ENCODE peak calls at places on chromosomes 7 and 10, in ten cellular contexts. One of them, this sample, is unnamed.
A peak's percentile ranks its signal among the peaks of the same experiment; 100 is the strongest.

GRCh38 chr10:44325157-44325556 is 59.7 kb downstream of the CXCL12 start:
- DNase-seq in heart right ventricle: no peak
- DNase-seq in upper lobe of right lung: no peak
- DNase-seq in mammary epithelial cell: no peak
- DNase-seq in ascending aorta: no peak
- DNase-seq in esophagus muscularis mucosa: no peak
- DNase-seq in hepatocyte: peak; percentile 80
- DNase-seq in lung: peak; percentile 48
- DNase-seq in CD8-positive, alpha-beta T cell: no peak
- DNase-seq in astrocyte: no peak
- DNase-seq in this sample: no peak

GRCh38 chr7:54963155-54963554 is 55.7 kb upstream of the EGFR start:
- DNase-seq in heart right ventricle: no peak
- DNase-seq in upper lobe of right lung: no peak
- DNase-seq in mammary epithelial cell: no peak
- DNase-seq in ascending aorta: no peak
- DNase-seq in esophagus muscularis mucosa: no peak
- DNase-seq in hepatocyte: no peak
- DNase-seq in lung: no peak
- DNase-seq in CD8-positive, alpha-beta T cell: no peak
- DNase-seq in astrocyte: no peak
- DNase-seq in this sample: no peak

GRCh38 chr10:61897671-61898434 is 3.6 kb upstream of the ARID5B start:
- DNase-seq in heart right ventricle: peak; percentile 38
- DNase-seq in upper lobe of right lung: no peak
- DNase-seq in mammary epithelial cell: no peak
- DNase-seq in ascending aorta: peak; percentile 70
- DNase-seq in esophagus muscularis mucosa: no peak
- DNase-seq in hepatocyte: peak; percentile 73
- DNase-seq in lung: peak; percentile 35
- DNase-seq in CD8-positive, alpha-beta T cell: no peak
- DNase-seq in astrocyte: peak; percentile 63
- DNase-seq in this sample: peak; percentile 75

GRCh38 chr7:8136331-8136730 is 125.6 kb downstream of the ICA1 start:
- DNase-seq in heart right ventricle: no peak
- DNase-seq in upper lobe of right lung: no peak
- DNase-seq in mammary epithelial cell: no peak
- DNase-seq in ascending aorta: no peak
- DNase-seq in esophagus muscularis mucosa: no peak
- DNase-seq in hepatocyte: no peak
- DNase-seq in lung: no peak
- DNase-seq in CD8-positive, alpha-beta T cell: no peak
- DNase-seq in astrocyte: no peak
- DNase-seq in this sample: no peak

GRCh38 chr7:32163141-32163806 is 93.1 kb upstream of the PDE1C start:
- DNase-seq in heart right ventricle: peak; percentile 77
- DNase-seq in upper lobe of right lung: no peak
- DNase-seq in mammary epithelial cell: peak; percentile 90
- DNase-seq in ascending aorta: peak; percentile 80
- DNase-seq in esophagus muscularis mucosa: no peak
- DNase-seq in hepatocyte: no peak
- DNase-seq in lung: peak; percentile 49
- DNase-seq in CD8-positive, alpha-beta T cell: no peak
- DNase-seq in astrocyte: peak; percentile 96
- DNase-seq in this sample: peak; percentile 77

GRCh38 chr7:130733866-130734524 is at the start of gene KLF14:
- DNase-seq in heart right ventricle: no peak
- DNase-seq in upper lobe of right lung: peak; percentile 64
- DNase-seq in mammary epithelial cell: peak; percentile 19
- DNase-seq in ascending aorta: no peak
- DNase-seq in esophagus muscularis mucosa: no peak
- DNase-seq in hepatocyte: peak; percentile 35
- DNase-seq in lung: no peak
- DNase-seq in CD8-positive, alpha-beta T cell: no peak
- DNase-seq in astrocyte: no peak
- DNase-seq in this sample: peak; percentile 11

GRCh38 chr10:59362184-59362966 is at the start of gene FAM13C:
- DNase-seq in heart right ventricle: peak; percentile 64
- DNase-seq in upper lobe of right lung: peak; percentile 85
- DNase-seq in mammary epithelial cell: peak; percentile 54
- DNase-seq in ascending aorta: peak; percentile 79
- DNase-seq in esophagus muscularis mucosa: peak; percentile 93
- DNase-seq in hepatocyte: peak; percentile 82
- DNase-seq in lung: peak; percentile 62
- DNase-seq in CD8-positive, alpha-beta T cell: no peak
- DNase-seq in astrocyte: peak; percentile 47
- DNase-seq in this sample: peak; percentile 61

GRCh38 chr7:33590902-33591301 is 314.4 kb upstream of the BMPER start:
- DNase-seq in heart right ventricle: no peak
- DNase-seq in upper lobe of right lung: no peak
- DNase-seq in mammary epithelial cell: peak; percentile 16
- DNase-seq in ascending aorta: no peak
- DNase-seq in esophagus muscularis mucosa: no peak
- DNase-seq in hepatocyte: no peak
- DNase-seq in lung: no peak
- DNase-seq in CD8-positive, alpha-beta T cell: no peak
- DNase-seq in astrocyte: peak; percentile 14
- DNase-seq in this sample: peak; percentile 43

GRCh38 chr7:77461842-77462241 is 45.7 kb upstream of the GSAP start:
- DNase-seq in heart right ventricle: no peak
- DNase-seq in upper lobe of right lung: no peak
- DNase-seq in mammary epithelial cell: no peak
- DNase-seq in ascending aorta: no peak
- DNase-seq in esophagus muscularis mucosa: no peak
- DNase-seq in hepatocyte: no peak
- DNase-seq in lung: no peak
- DNase-seq in CD8-positive, alpha-beta T cell: no peak
- DNase-seq in astrocyte: no peak
- DNase-seq in this sample: no peak

GRCh38 chr7:93092757-93093370 is 24.9 kb downstream of the SAMD9 start:
- DNase-seq in heart right ventricle: no peak
- DNase-seq in upper lobe of right lung: no peak
- DNase-seq in mammary epithelial cell: peak; percentile 38
- DNase-seq in ascending aorta: no peak
- DNase-seq in esophagus muscularis mucosa: no peak
- DNase-seq in hepatocyte: no peak
- DNase-seq in lung: no peak
- DNase-seq in CD8-positive, alpha-beta T cell: no peak
- DNase-seq in astrocyte: peak; percentile 33
- DNase-seq in this sample: peak; percentile 82

GRCh38 chr7:68364871-68365625 is 1233.2 kb upstream of the AUTS2 start:
- DNase-seq in heart right ventricle: no peak
- DNase-seq in upper lobe of right lung: no peak
- DNase-seq in mammary epithelial cell: no peak
- DNase-seq in ascending aorta: no peak
- DNase-seq in esophagus muscularis mucosa: no peak
- DNase-seq in hepatocyte: no peak
- DNase-seq in lung: no peak
- DNase-seq in CD8-positive, alpha-beta T cell: no peak
- DNase-seq in astrocyte: peak; percentile 3
- DNase-seq in this sample: no peak

GRCh38 chr10:124090630-124091209 is 2.7 kb downstream of the CHST15 start:
- DNase-seq in heart right ventricle: no peak
- DNase-seq in upper lobe of right lung: peak; percentile 78
- DNase-seq in mammary epithelial cell: peak; percentile 44
- DNase-seq in ascending aorta: no peak
- DNase-seq in esophagus muscularis mucosa: no peak
- DNase-seq in hepatocyte: no peak
- DNase-seq in lung: peak; percentile 64
- DNase-seq in CD8-positive, alpha-beta T cell: no peak
- DNase-seq in astrocyte: no peak
- DNase-seq in this sample: no peak
- H3K4me3 ChIP-seq in heart right ventricle: peak overlapping the region; percentile 81
- H3K4me3 ChIP-seq in upper lobe of right lung: peak overlapping the region; percentile 69
- H3K4me3 ChIP-seq in mammary epithelial cell: no peak overlapping the region
- H3K4me3 ChIP-seq in ascending aorta: no peak overlapping the region
- H3K4me3 ChIP-seq in esophagus muscularis mucosa: peak overlapping the region; percentile 84
- H3K4me3 ChIP-seq in hepatocyte: no peak overlapping the region
- H3K4me3 ChIP-seq in lung: no peak overlapping the region
- H3K4me3 ChIP-seq in CD8-positive, alpha-beta T cell: no peak overlapping the region
- H3K4me3 ChIP-seq in astrocyte: no peak overlapping the region
- H3K4me3 ChIP-seq in this sample: no peak overlapping the region

GRCh38 chr10:99659031-99659867 is at the start of gene ENTPD7:
- DNase-seq in heart right ventricle: peak; percentile 94
- DNase-seq in upper lobe of right lung: peak; percentile 98
- DNase-seq in mammary epithelial cell: peak; percentile 98
- DNase-seq in ascending aorta: peak; percentile 95
- DNase-seq in esophagus muscularis mucosa: peak; percentile 98
- DNase-seq in hepatocyte: peak; percentile 98
- DNase-seq in lung: peak; percentile 96
- DNase-seq in CD8-positive, alpha-beta T cell: peak; percentile 70
- DNase-seq in astrocyte: peak; percentile 92
- DNase-seq in this sample: peak; percentile 97
- TF ChIP-seq CTCF in heart right ventricle: peak; percentile 52
- TF ChIP-seq CTCF in upper lobe of right lung: peak; percentile 38
- TF ChIP-seq CTCF in mammary epithelial cell: no peak
- TF ChIP-seq CTCF in ascending aorta: peak; percentile 39
- TF ChIP-seq CTCF in esophagus muscularis mucosa: peak; percentile 13
- TF ChIP-seq CTCF in hepatocyte: no peak
- TF ChIP-seq CTCF in lung: no peak
- TF ChIP-seq CTCF in CD8-positive, alpha-beta T cell: no peak
- TF ChIP-seq CTCF in astrocyte: no peak
- TF ChIP-seq CTCF in this sample: peak; percentile 29

GRCh38 chr10:103551619-103552602 is 58.4 kb downstream of the NEURL1 start:
- DNase-seq in heart right ventricle: no peak
- DNase-seq in upper lobe of right lung: peak; percentile 65
- DNase-seq in mammary epithelial cell: no peak
- DNase-seq in ascending aorta: no peak
- DNase-seq in esophagus muscularis mucosa: no peak
- DNase-seq in hepatocyte: no peak
- DNase-seq in lung: no peak
- DNase-seq in CD8-positive, alpha-beta T cell: no peak
- DNase-seq in astrocyte: no peak
- DNase-seq in this sample: no peak
- H3K4me3 ChIP-seq in heart right ventricle: no peak overlapping the region
- H3K4me3 ChIP-seq in upper lobe of right lung: no peak overlapping the region
- H3K4me3 ChIP-seq in mammary epithelial cell: no peak overlapping the region
- H3K4me3 ChIP-seq in ascending aorta: no peak overlapping the region
- H3K4me3 ChIP-seq in esophagus muscularis mucosa: no peak overlapping the region
- H3K4me3 ChIP-seq in hepatocyte: no peak overlapping the region
- H3K4me3 ChIP-seq in lung: no peak overlapping the region
- H3K4me3 ChIP-seq in CD8-positive, alpha-beta T cell: no peak overlapping the region
- H3K4me3 ChIP-seq in astrocyte: no peak overlapping the region
- H3K4me3 ChIP-seq in this sample: no peak overlapping the region

DNA sequence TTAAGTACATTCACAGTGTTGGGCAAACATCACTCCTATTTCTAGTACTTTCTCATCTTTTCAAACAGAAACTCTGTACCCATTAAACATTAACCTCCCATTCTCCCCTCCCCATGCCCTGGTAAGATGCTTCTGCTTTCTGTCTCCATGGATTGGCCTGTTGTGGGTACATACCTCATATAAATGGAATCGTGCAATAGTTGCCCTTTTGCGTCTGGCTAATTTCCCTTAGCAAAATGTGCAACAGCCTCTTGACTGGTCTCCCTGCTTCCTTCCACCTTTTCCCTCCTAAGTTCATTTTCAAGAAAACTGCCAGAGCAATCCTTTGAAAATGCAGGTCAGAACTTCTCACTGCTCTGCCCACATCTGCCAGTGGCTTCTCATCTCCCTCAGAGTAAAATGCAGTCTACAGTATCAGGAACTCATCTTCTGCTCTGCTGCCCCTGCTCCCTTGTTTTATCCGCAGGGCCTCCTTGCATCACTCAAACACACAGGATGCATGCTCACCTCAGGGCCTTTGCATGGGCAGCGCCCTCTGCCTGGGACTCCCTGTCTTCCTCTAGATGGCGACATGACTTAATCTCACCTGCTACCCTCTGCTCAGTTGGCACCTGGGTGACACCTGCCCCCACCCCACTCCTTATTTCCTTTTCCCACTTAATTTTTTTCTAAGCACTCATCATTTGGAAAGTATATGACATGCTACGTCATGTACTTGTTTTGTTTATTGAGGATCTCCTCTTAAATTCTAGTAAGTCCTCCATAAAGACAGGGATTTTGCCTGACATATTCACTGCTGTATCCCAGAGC is 44.3 kb upstream of the ECHDC3 start:
- DNase-seq in heart right ventricle: no peak
- DNase-seq in upper lobe of right lung: no peak
- DNase-seq in mammary epithelial cell: no peak
- DNase-seq in ascending aorta: no peak
- DNase-seq in esophagus muscularis mucosa: no peak
- DNase-seq in hepatocyte: no peak
- DNase-seq in lung: no peak
- DNase-seq in CD8-positive, alpha-beta T cell: no peak
- DNase-seq in astrocyte: no peak
- DNase-seq in this sample: no peak
- TF ChIP-seq CTCF in heart right ventricle: no peak
- TF ChIP-seq CTCF in upper lobe of right lung: no peak
- TF ChIP-seq CTCF in mammary epithelial cell: no peak
- TF ChIP-seq CTCF in ascending aorta: no peak
- TF ChIP-seq CTCF in esophagus muscularis mucosa: no peak
- TF ChIP-seq CTCF in hepatocyte: no peak
- TF ChIP-seq CTCF in lung: no peak
- TF ChIP-seq CTCF in CD8-positive, alpha-beta T cell: no peak
- TF ChIP-seq CTCF in astrocyte: no peak
- TF ChIP-seq CTCF in this sample: no peak

DNA sequence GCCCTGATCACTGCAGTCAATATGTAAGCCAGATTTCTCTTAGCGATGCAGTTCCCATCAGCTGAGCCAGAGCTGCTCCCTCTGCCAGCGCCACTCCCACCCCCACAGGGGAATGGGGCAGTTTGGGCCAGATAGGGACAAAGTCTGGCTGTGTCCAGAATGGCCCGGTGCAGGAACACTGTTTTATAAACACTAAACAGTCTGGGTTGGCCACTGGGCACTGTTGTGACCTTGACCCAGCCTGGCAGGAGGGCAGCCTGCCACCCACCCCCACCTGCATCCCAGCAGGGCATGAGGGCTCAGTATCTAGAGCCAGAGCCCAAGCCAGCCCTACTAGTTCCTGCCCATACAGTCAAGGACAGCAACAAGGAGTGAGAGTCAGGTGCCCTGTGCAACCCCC is 1.3 kb downstream of the OGDHL start:
- DNase-seq in heart right ventricle: no peak
- DNase-seq in upper lobe of right lung: no peak
- DNase-seq in mammary epithelial cell: no peak
- DNase-seq in ascending aorta: no peak
- DNase-seq in esophagus muscularis mucosa: no peak
- DNase-seq in hepatocyte: no peak
- DNase-seq in lung: no peak
- DNase-seq in CD8-positive, alpha-beta T cell: no peak
- DNase-seq in astrocyte: no peak
- DNase-seq in this sample: no peak
- H3K4me3 ChIP-seq in heart right ventricle: no peak overlapping the region
- H3K4me3 ChIP-seq in upper lobe of right lung: no peak overlapping the region
- H3K4me3 ChIP-seq in mammary epithelial cell: no peak overlapping the region
- H3K4me3 ChIP-seq in ascending aorta: no peak overlapping the region
- H3K4me3 ChIP-seq in esophagus muscularis mucosa: no peak overlapping the region
- H3K4me3 ChIP-seq in hepatocyte: no peak overlapping the region
- H3K4me3 ChIP-seq in lung: no peak overlapping the region
- H3K4me3 ChIP-seq in CD8-positive, alpha-beta T cell: no peak overlapping the region
- H3K4me3 ChIP-seq in astrocyte: no peak overlapping the region
- H3K4me3 ChIP-seq in this sample: no peak overlapping the region